ENCODE peak calls at places on chromosome 7, in ten cellular contexts. J is tibial nerve, V is mammary epithelial cell, I is sigmoid colon, T is lung, U is Panc1, B is WERI-Rb-1, L is fibroblast of lung, S is pancreas, F is K562. O is an unnamed sample.

GRCh38 chr7:148185050-148185449 is 405.5 kb upstream of the C7orf33 start:
- DNase-seq in I (no peak), F (no peak), B (no peak), J (no peak), S (no peak), V (no peak), T (no peak), U (no peak), L (no peak), O (peak)

GRCh38 chr7:28990200-28990960 is 32.2 kb upstream of the TRIL start:
- DNase-seq in T (no peak), J (peak), S (no peak), U (no peak), V (no peak), F (no peak), L (peak), B (no peak), I (no peak), O (peak)

GRCh38 chr7:24401628-24402593 is 117.9 kb downstream of the NPY start:
- DNase-seq in T (no peak), L (peak), U (peak), F (peak), I (no peak), B (no peak), V (peak), J (no peak), S (no peak), O (peak)

GRCh38 chr7:157079116-157079515 is 59.6 kb upstream of the UBE3C start:
- DNase-seq in S (no peak), T (no peak), U (no peak), F (peak), V (no peak), I (peak), L (no peak), J (no peak), B (no peak), O (no peak)

GRCh38 chr7:97272237-97272975 is 154.9 kb downstream of the SDHAF3 start:
- DNase-seq in I (no peak), V (no peak), B (no peak), F (no peak), J (no peak), T (no peak), L (no peak), U (no peak), S (no peak), O (no peak)

GRCh38 chr7:877312-878232 is 1.2 kb downstream of the GET4 start:
- DNase-seq in J (no peak), L (no peak), U (no peak), T (peak), I (no peak), V (peak), F (peak), B (peak), S (peak), O (no peak)

GRCh38 chr7:90736968-90737939 is 141.1 kb downstream of the CDK14 start:
- DNase-seq in F (no peak), J (no peak), U (no peak), S (no peak), T (no peak), V (no peak), B (no peak), L (no peak), I (no peak), O (no peak)

GRCh38 chr7:381211-382117 is 91.5 kb downstream of the FOXL3 start:
- DNase-seq in U (no peak), I (no peak), V (no peak), L (no peak), T (no peak), F (no peak), S (peak), B (no peak), J (no peak), O (no peak)

GRCh38 chr7:114937422-114937821 is 15.5 kb downstream of the MDFIC start:
- DNase-seq in B (no peak), F (no peak), J (no peak), S (no peak), V (no peak), L (no peak), U (no peak), T (no peak), I (no peak), O (no peak)

GRCh38 chr7:84617265-84618030 is 422.9 kb upstream of the SEMA3A start:
- DNase-seq in V (no peak), F (no peak), I (no peak), T (no peak), S (no peak), B (no peak), U (no peak), L (no peak), J (no peak), O (no peak)

GRCh38 chr7:158975526-158976467 is 119.4 kb downstream of the DYNC2I1 start:
- DNase-seq in F (peak), U (no peak), B (peak), T (no peak), S (no peak), J (no peak), I (no peak), V (no peak), L (no peak), O (no peak)
- H3K4me3 ChIP-seq in F (no peak), U (no peak), B (peak), T (no peak), S (no peak), J (no peak), I (no peak), V (no peak), L (no peak), O (no peak)

DNA sequence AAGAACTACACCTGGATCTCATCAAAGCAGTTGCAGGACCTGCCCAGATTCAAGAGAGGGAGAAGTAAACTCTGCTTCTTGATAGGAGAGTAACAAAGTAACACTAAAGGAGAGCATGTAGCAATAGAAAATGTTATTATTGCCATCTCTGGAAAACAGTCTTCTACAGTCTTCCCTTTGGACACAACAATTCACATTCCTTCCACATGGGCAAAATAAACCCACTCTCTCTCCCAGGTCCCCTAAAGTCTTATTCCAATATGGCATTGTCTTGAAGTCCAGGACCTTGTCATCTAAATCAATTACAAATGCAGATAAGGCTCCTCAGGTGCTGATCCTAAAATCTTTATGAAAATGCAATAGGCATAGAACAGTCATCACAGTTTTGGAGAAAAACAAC is 10.3 kb upstream of the WNT2 start:
- DNase-seq in L (no peak), J (no peak), U (no peak), T (no peak), F (no peak), B (no peak), I (no peak), V (no peak), S (no peak), O (no peak)
- TF ChIP-seq CTCF in L (peak), J (no peak), U (no peak), T (no peak), F (no peak), B (no peak), I (no peak), V (no peak), S (no peak), O (no peak)

GRCh38 chr7:64884085-64884912 is 18.8 kb upstream of the ZNF273 start:
- DNase-seq in U (no peak), F (no peak), V (no peak), S (no peak), I (peak), T (no peak), L (no peak), B (no peak), J (no peak), O (no peak)

GRCh38 chr7:64881461-64882287 is 21.4 kb upstream of the ZNF273 start:
- DNase-seq in L (no peak), S (no peak), U (no peak), V (no peak), T (peak), F (no peak), J (peak), B (no peak), I (peak), O (no peak)

GRCh38 chr7:64880322-64881297 is 22.5 kb upstream of the ZNF273 start:
- DNase-seq in S (no peak), I (peak), B (no peak), F (no peak), L (no peak), T (peak), V (no peak), U (no peak), J (peak), O (no peak)

GRCh38 chr7:64883113-64883905 is 19.8 kb upstream of the ZNF273 start:
- DNase-seq in V (no peak), L (no peak), S (no peak), I (peak), B (no peak), F (no peak), U (no peak), J (no peak), T (no peak), O (no peak)

DNA sequence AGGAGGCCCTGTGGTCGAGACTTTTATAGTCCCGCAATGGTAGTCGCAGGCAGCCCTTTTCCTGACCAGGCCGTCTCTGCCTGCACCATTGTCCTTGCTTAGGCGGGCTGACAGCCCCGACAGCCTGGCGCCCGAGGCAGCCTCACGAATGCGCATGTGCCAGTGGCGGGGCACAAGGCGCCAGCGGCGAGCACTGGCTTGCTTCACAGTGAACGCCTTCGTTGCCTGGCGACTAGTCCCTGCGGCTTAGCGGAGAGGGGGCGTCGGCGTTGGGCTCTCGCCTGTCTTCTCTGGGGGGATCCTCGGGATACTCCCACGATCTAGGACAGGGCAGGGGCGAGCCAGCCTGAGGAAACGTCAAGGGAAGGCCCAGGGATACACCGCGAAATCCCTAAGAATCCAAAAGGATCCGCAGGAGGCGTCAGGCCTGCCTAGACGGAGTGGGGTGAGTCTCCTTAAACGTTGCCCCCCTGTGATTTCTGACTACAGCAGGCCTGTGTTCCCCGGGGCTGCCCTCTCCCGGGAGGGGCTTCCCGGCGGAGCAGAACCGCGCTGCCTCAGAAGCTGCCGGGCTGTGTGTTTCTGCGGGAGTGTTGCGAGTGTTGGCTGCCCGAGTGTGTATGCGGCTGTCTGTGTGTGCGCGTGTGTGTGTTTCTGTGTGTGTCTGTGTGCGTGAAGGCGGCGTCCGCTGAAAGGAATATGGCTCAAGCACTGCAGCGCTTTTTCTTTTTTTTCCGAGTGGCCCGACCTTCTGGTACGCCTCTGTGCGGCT is 20.5 kb upstream of the ZNF273 start:
- DNase-seq in I (peak), B (no peak), F (no peak), S (peak), L (peak), V (no peak), T (peak), U (no peak), J (peak), O (peak)
- H3K4me3 ChIP-seq in I (peak), B (no peak), F (no peak), S (peak), L (peak), V (no peak), T (peak), U (no peak), J (peak), O (peak)

GRCh38 chr7:83005410-83005809 is 157.3 kb downstream of the PCLO start:
- DNase-seq in V (no peak), S (no peak), I (no peak), L (peak), T (no peak), U (no peak), J (no peak), F (no peak), B (no peak), O (no peak)
- TF ChIP-seq CTCF in V (peak), S (no peak), I (no peak), L (peak), T (no peak), U (no peak), J (no peak), F (no peak), B (no peak), O (peak)

GRCh38 chr7:37476881-37477280 is 28.2 kb upstream of the ELMO1 start:
- DNase-seq in T (no peak), V (no peak), J (no peak), F (no peak), U (no peak), B (no peak), S (no peak), I (no peak), L (no peak), O (no peak)
- H3K4me3 ChIP-seq in T (no peak), V (no peak), J (no peak), F (no peak), U (no peak), B (no peak), S (no peak), I (no peak), L (no peak), O (no peak)

GRCh38 chr7:76302299-76303056 is at the start of gene HSPB1:
- DNase-seq in F (peak), J (peak), V (peak), T (peak), I (peak), L (peak), U (no peak), S (peak), B (peak), O (peak)
- TF ChIP-seq CTCF in F (no peak), J (no peak), V (no peak), T (no peak), I (no peak), L (no peak), U (no peak), S (no peak), B (no peak), O (no peak)

GRCh38 chr7:44750424-44750823 is 1.8 kb downstream of the ZMIZ2 start:
- DNase-seq in F (no peak), B (no peak), T (no peak), I (no peak), S (no peak), V (no peak), L (no peak), U (no peak), J (no peak), O (no peak)

GRCh38 chr7:44752822-44753221 is 4.2 kb downstream of the ZMIZ2 start:
- DNase-seq in F (no peak), T (no peak), U (no peak), B (no peak), L (no peak), V (no peak), S (no peak), I (no peak), J (no peak), O (no peak)

GRCh38 chr7:44749992-44750391 is 1.3 kb downstream of the ZMIZ2 start:
- DNase-seq in I (no peak), S (no peak), J (no peak), L (no peak), U (no peak), B (no peak), T (no peak), F (no peak), V (no peak), O (no peak)

GRCh38 chr7:44748948-44749731 is 493 bp downstream of the ZMIZ2 start:
- DNase-seq in T (no peak), J (no peak), S (no peak), B (no peak), U (no peak), F (no peak), L (no peak), V (no peak), I (no peak), O (no peak)

DNA sequence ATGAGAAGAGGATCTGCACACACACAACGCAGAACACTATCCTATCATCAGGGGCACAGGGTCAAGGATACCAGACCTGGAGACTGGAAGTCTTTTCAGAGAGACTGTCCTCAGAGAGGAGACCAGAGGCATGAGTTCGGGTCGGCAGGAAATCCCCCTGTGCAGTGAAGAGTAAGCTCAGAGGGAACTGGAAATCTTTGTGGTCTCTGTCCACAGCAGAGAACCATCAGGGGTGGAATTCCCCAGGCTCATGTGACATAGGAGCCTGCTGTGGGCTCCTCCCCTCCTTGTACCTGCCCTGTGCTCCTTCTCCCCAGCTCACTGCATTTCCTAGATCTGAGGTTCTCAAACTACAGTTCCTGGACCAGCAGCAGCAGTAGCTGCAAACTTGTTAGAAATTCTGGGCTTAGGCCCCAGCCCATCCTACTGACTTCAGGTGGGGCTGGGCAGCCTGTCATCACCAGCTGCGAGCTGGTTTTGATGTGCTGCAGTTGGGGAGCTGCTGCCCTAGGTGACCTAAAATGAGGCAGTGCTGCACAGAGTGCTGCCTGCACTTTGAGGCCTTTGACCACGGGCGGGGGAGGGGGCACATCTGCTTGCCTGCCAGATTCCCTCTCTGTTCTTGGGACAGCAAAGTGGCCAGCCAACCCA is 2.4 kb downstream of the ZMIZ2 start:
- DNase-seq in I (no peak), J (no peak), V (peak), F (no peak), S (no peak), U (no peak), B (no peak), T (no peak), L (peak), O (no peak)
- H3K4me3 ChIP-seq in I (no peak), J (no peak), V (no peak), F (no peak), S (no peak), U (no peak), B (no peak), T (no peak), L (no peak), O (no peak)

O was measured in AG10803.